ENCODE peak calls at places on chromosomes 5 and 9, in eight cellular contexts. L, M, P, I, R, F, H and Z are unnamed samples.

GRCh38 chr5:39755986-39756385 is 331.2 kb upstream of the DAB2 start:
- DNase-seq in I (no peak), L (peak), M (no peak), P (no peak), R (no peak), H (peak), F (no peak), Z (no peak)

GRCh38 chr9:81621785-81622243 is 67.5 kb downstream of the TLE1 start:
- DNase-seq in R (no peak), P (no peak), I (no peak), H (no peak), M (no peak), L (no peak), F (no peak), Z (no peak)

GRCh38 chr5:160105686-160106085 is 13.6 kb downstream of the PWWP2A start:
- DNase-seq in H (peak), I (no peak), M (no peak), P (no peak), F (no peak), L (no peak), R (no peak), Z (no peak)

GRCh38 chr5:123448017-123448617 is 24.9 kb upstream of the CEP120 start:
- DNase-seq in L (no peak), I (no peak), M (no peak), R (no peak), H (no peak), F (no peak), P (no peak), Z (no peak)

GRCh38 chr5:80686757-80687156 is 32.0 kb upstream of the DHFR start:
- DNase-seq in H (no peak), M (no peak), F (peak), R (no peak), I (no peak), L (peak), P (no peak), Z (no peak)

GRCh38 chr5:163908253-163908652 is 402.8 kb downstream of the MAT2B start:
- DNase-seq in L (no peak), R (no peak), H (no peak), P (no peak), M (no peak), I (no peak), F (no peak), Z (no peak)

GRCh38 chr9:79015951-79016350 is 555.8 kb upstream of the TLE4 start:
- DNase-seq in R (no peak), M (no peak), F (no peak), L (no peak), P (no peak), I (no peak), H (no peak), Z (no peak)

GRCh38 chr5:94463739-94464138 is 154.7 kb downstream of the KIAA0825 start:
- DNase-seq in M (no peak), H (no peak), P (no peak), F (no peak), I (no peak), L (no peak), R (no peak), Z (no peak)

GRCh38 chr9:38035873-38036272 is 33.2 kb downstream of the SHB start:
- DNase-seq in R (no peak), L (no peak), H (no peak), P (no peak), F (peak), I (no peak), M (no peak), Z (no peak)

GRCh38 chr9:38286357-38286756 is 106.1 kb upstream of the ALDH1B1 start:
- DNase-seq in P (no peak), R (no peak), I (no peak), F (no peak), H (no peak), M (no peak), L (no peak), Z (no peak)

GRCh38 chr5:946720-947625 is 54.3 kb downstream of the TRIP13 start:
- DNase-seq in R (no peak), L (no peak), H (no peak), I (no peak), P (no peak), M (no peak), F (no peak), Z (peak)

GRCh38 chr5:50667079-50667652 is 729 bp downstream of the PARP8 start:
- DNase-seq in I (peak), F (no peak), M (no peak), H (peak), L (no peak), R (peak), P (peak), Z (peak)

GRCh38 chr5:59562756-59563389 is 330.7 kb downstream of the PDE4D start:
- DNase-seq in P (no peak), R (peak), I (no peak), F (peak), H (no peak), L (no peak), M (no peak), Z (no peak)

GRCh38 chr5:69217154-69217731 is 17.4 kb upstream of the CDK7 start:
- DNase-seq in R (peak), I (no peak), L (no peak), M (no peak), P (no peak), F (no peak), H (peak), Z (peak)

GRCh38 chr9:98018347-98018746 is 35.2 kb downstream of the ANP32B start:
- DNase-seq in R (no peak), M (no peak), I (no peak), P (no peak), F (no peak), L (no peak), H (no peak), Z (no peak)

GRCh38 chr5:157828031-157828948 is 30.7 kb downstream of the CLINT1 start:
- DNase-seq in F (no peak), H (no peak), M (no peak), I (no peak), P (no peak), R (no peak), L (no peak), Z (no peak)

GRCh38 chr9:23590601-23591000 is 235.4 kb downstream of the ELAVL2 start:
- DNase-seq in L (no peak), I (no peak), R (no peak), P (no peak), M (no peak), F (no peak), H (no peak), Z (no peak)

GRCh38 chr5:124665035-124665434 is 81.4 kb downstream of the ZNF608 start:
- DNase-seq in R (no peak), P (no peak), H (no peak), I (no peak), F (no peak), M (no peak), L (no peak), Z (no peak)

GRCh38 chr5:58786904-58787303 is 204.0 kb downstream of the RAB3C start:
- DNase-seq in L (no peak), P (no peak), M (no peak), I (no peak), H (no peak), F (no peak), R (no peak), Z (no peak)

GRCh38 chr5:157602505-157602904 is 26.9 kb upstream of the ADAM19 start:
- DNase-seq in H (no peak), R (no peak), I (no peak), L (no peak), P (no peak), F (no peak), M (no peak), Z (no peak)

DNA sequence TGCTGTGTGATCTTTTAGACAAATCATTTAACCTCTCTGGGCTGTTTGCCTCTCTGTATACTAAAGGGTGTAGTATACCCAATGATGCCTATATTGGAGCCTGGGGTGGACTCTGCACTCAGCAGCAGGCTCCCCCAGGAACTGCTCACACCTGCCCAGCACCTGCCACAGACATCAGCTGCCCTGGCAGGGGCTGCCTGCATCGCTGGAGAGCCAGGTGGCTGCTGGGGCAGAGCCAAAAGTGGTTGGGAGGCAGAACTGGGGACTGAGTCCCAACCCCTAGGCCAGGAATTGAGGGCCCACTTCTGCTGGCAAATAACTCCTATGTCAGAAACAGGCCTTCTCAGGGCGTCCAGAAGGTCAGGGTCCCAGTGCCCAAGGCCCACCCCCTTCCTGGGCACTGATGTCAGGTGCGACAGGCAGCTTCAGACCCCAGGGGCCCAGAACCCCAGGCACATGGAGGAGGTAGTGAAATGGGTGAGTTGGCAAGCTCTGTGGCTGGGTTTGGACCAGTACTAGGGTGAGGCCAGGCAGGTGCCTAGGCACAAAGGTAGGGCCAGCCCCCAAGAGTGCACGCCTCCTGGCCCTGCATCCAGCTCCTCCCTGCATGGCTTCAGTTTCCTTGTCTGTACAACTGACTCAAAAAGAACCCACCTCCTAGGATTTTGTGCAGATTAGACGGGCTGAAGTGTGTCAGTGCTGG is 5.8 kb downstream of the UNC5A start:
- DNase-seq in H (no peak), P (no peak), I (no peak), L (no peak), R (no peak), F (no peak), M (no peak), Z (no peak)
- TF ChIP-seq POLR2AphosphoS5 in H (no peak), P (no peak), I (no peak), L (no peak), R (no peak), F (no peak), M (no peak), Z (no peak)

GRCh38 chr9:122265265-122265900 is 701 bp downstream of the MRRF start:
- DNase-seq in R (peak), L (peak), I (no peak), P (no peak), M (no peak), F (peak), H (peak), Z (no peak)
- TF ChIP-seq CTCF in R (no peak), L (no peak), I (no peak), P (no peak), M (no peak), F (no peak), H (no peak), Z (no peak)

GRCh38 chr5:66617223-66617861 is 21.1 kb downstream of the MAST4 start:
- DNase-seq in R (no peak), L (no peak), F (no peak), I (no peak), H (no peak), M (no peak), P (no peak), Z (no peak)

GRCh38 chr5:66615894-66616293 is 19.7 kb downstream of the MAST4 start:
- DNase-seq in F (no peak), H (no peak), P (no peak), L (no peak), M (no peak), R (no peak), I (no peak), Z (no peak)

GRCh38 chr5:66615136-66615535 is 18.9 kb downstream of the MAST4 start:
- DNase-seq in H (no peak), I (no peak), M (no peak), R (no peak), L (no peak), P (no peak), F (no peak), Z (no peak)

GRCh38 chr5:66617991-66618768 is 22.0 kb downstream of the MAST4 start:
- DNase-seq in P (no peak), R (no peak), I (no peak), H (no peak), F (no peak), L (no peak), M (no peak), Z (no peak)

DNA sequence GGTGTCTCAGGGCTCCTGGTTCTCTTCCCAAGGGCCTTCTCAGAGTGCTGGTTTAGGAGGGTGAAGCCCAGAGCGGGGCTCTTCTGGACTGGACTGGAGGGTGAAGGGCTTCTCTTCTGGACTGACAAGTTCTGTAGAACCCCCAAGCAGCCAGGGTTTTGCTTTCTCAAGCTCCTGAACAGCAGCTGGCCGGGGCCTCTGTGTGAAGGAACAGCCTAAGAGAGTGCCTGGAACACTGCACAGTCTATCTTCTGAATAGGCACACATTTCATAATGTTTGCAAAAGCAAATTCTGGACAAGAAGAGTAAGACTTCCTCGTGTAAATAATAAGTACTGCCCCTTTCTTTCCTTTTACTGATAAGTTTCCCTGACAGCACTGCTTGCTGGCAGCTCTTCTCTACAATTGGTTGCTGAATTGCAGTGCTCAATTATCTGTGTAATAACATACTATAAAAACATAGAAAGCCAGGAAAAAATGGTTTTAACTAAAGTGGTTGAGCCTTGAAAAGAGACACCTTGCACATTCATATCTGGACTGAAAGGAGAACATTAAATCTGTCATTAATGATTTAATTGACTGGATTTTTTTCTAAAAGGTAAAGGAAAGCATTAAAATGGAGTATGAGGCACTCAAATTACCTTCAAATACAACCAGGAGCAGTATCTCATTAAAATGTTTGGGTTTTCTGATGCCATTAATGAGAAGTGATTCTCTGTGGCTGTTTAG is 20.5 kb downstream of the MAST4 start:
- DNase-seq in F (no peak), L (no peak), I (no peak), M (no peak), P (no peak), H (no peak), R (no peak), Z (peak)
- TF ChIP-seq POLR2AphosphoS5 in F (no peak), L (no peak), I (no peak), M (no peak), P (no peak), H (no peak), R (no peak), Z (no peak)

GRCh38 chr9:118170032-118170955 is 466.1 kb downstream of the TLR4 start:
- DNase-seq in H (no peak), P (no peak), L (no peak), M (no peak), F (peak), I (no peak), R (peak), Z (no peak)
- TF ChIP-seq CTCF in H (no peak), P (no peak), L (peak), M (no peak), F (peak), I (no peak), R (no peak), Z (no peak)

GRCh38 chr5:151773979-151774378 is 2.2 kb downstream of the G3BP1 start:
- DNase-seq in M (no peak), R (no peak), F (no peak), L (no peak), I (no peak), H (no peak), P (no peak), Z (no peak)

GRCh38 chr5:151771259-151772028 is at the start of gene G3BP1:
- DNase-seq in H (peak), L (peak), F (peak), M (peak), I (peak), P (peak), R (peak), Z (peak)

GRCh38 chr5:151770383-151771258 is 1.1 kb upstream of the G3BP1 start:
- DNase-seq in L (no peak), H (no peak), F (no peak), I (peak), P (peak), M (peak), R (peak), Z (peak)

GRCh38 chr5:151772868-151773561 is 1.3 kb downstream of the G3BP1 start:
- DNase-seq in F (no peak), P (no peak), L (no peak), M (no peak), R (no peak), H (no peak), I (no peak), Z (no peak)

DNA sequence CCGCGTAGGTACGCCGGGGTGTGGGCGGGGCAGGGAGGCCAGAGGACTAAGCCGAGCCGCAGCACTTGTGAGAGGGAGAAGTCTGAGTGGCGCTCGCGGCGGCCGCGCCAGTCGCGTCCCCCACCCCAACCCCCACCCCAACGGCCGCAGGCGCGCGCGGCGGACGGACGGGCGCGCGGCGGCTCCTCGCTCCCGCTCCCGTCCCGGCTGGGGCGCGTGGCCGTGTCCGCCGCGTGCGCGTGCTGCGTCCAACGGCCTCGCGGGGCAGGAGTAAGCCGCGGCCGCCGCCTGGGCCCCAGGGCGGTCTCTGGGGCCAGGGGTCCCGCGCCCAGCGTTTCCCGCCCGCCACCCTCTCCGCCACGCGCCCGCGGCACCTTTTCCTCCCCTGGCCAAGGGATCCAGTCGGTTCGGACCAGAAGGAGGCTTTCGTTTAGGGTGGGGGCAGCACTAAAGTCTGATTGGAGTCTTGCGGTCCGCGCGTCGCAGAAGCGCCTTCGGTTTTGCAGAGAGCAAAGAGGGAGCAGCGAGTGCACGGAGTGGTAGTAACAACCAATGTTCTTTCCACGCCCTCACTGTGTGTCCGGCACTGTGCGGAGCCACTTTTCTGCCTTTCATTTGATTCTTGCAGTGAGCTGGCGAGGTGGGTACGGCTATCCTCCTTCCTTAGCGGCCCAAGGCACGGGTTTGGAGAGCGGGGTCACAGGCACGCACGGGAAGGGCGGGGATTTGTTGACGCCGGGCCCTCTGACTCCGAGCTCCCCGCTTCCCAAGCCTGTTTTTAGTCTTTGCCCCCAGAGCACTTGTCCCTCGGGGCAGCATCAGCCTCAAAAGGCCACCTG is 494 bp downstream of the G3BP1 start:
- DNase-seq in H (no peak), F (peak), R (peak), P (peak), I (no peak), L (no peak), M (no peak), Z (peak)
- TF ChIP-seq POLR2AphosphoS5 in H (peak), F (no peak), R (no peak), P (peak), I (no peak), L (no peak), M (no peak), Z (no peak)

GRCh38 chr9:86287013-86287412 is 4.7 kb upstream of the ISCA1 start:
- DNase-seq in P (no peak), F (peak), L (no peak), I (no peak), M (no peak), R (no peak), H (no peak), Z (no peak)
- TF ChIP-seq CTCF in P (no peak), F (peak), L (peak), I (no peak), M (no peak), R (no peak), H (peak), Z (no peak)

GRCh38 chr5:95810305-95811125 is 12.0 kb downstream of the GLRX start:
- DNase-seq in L (no peak), M (peak), P (no peak), H (no peak), F (peak), R (no peak), I (no peak), Z (no peak)

GRCh38 chr5:95808013-95808685 is 14.4 kb downstream of the GLRX start:
- DNase-seq in R (peak), P (no peak), M (no peak), I (no peak), F (no peak), L (no peak), H (no peak), Z (no peak)

GRCh38 chr5:95809414-95809960 is 13.0 kb downstream of the GLRX start:
- DNase-seq in I (no peak), M (peak), F (no peak), L (no peak), H (no peak), R (peak), P (peak), Z (no peak)

GRCh38 chr5:95806687-95807086 is 15.8 kb downstream of the GLRX start:
- DNase-seq in H (no peak), I (no peak), L (no peak), R (no peak), P (no peak), M (peak), F (no peak), Z (no peak)

DNA sequence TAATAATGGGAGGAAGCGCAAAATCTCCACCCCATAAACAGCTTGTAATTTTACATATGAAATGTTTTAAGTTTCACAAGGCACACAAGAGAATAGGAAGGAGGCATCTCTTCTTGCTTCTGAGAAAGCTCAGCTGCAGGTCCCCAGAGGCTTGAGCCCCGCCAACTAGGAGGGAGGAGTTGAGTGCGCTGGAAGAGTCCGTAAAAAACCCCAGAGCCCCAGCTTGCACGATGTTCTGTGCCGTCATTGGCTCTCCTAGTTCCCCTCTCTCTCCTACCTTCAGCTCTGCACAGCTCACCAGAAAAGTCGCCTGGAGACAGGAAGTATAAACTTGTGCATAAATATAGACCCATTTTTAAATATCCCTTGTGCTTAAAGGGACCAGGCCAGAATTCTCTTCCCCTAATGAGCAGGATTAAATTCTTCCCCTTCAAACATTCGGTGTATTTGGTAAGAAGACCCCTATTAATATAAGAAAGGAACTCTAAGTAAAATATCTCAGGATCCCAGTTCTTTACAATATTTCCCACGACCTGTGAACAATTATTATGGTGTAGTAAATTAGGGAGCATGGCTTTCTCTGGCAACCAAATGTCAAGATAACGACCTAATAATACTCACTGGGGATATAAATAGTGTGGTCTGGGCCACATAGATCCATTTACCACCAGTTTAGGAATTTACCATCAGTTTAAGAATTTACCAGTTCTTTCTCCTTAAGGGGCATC is 13.7 kb downstream of the GLRX start:
- DNase-seq in M (peak), R (peak), F (no peak), I (no peak), P (peak), H (peak), L (no peak), Z (no peak)
- TF ChIP-seq POLR2AphosphoS5 in M (peak), R (no peak), F (no peak), I (no peak), P (peak), H (no peak), L (no peak), Z (no peak)